ENCODE peak calls at places on chromosomes 1 and 21, in ten cellular contexts. One of them, this sample, is unnamed.

GRCh38 chr1:217881131-217881543 is 250.0 kb downstream of the SPATA17 start:
- DNase-seq in body of pancreas: no peak
- DNase-seq in NT2/D1: no peak
- DNase-seq in epithelial cell of esophagus: no peak
- DNase-seq in neural progenitor cell: no peak
- DNase-seq in astrocyte of the spinal cord: no peak
- DNase-seq in MM.1S: no peak
- DNase-seq in adipocyte: peak
- DNase-seq in effector memory CD4-positive, alpha-beta T cell: no peak
- DNase-seq in naive thymus-derived CD4-positive, alpha-beta T cell: no peak
- DNase-seq in this sample: peak

GRCh38 chr1:108000620-108001105 is 35.7 kb upstream of the VAV3 start:
- DNase-seq in NT2/D1: no peak
- DNase-seq in body of pancreas: peak
- DNase-seq in MM.1S: no peak
- DNase-seq in naive thymus-derived CD4-positive, alpha-beta T cell: no peak
- DNase-seq in adipocyte: peak
- DNase-seq in epithelial cell of esophagus: peak
- DNase-seq in astrocyte of the spinal cord: peak
- DNase-seq in effector memory CD4-positive, alpha-beta T cell: no peak
- DNase-seq in neural progenitor cell: no peak
- DNase-seq in this sample: peak

GRCh38 chr1:185156321-185156853 is 366 bp downstream of the TRMT1L start:
- DNase-seq in NT2/D1: no peak
- DNase-seq in epithelial cell of esophagus: peak
- DNase-seq in effector memory CD4-positive, alpha-beta T cell: no peak
- DNase-seq in body of pancreas: no peak
- DNase-seq in adipocyte: no peak
- DNase-seq in naive thymus-derived CD4-positive, alpha-beta T cell: no peak
- DNase-seq in MM.1S: peak
- DNase-seq in neural progenitor cell: no peak
- DNase-seq in astrocyte of the spinal cord: no peak
- DNase-seq in this sample: peak

GRCh38 chr1:234763910-234764309 is 153.9 kb upstream of the IRF2BP2 start:
- DNase-seq in naive thymus-derived CD4-positive, alpha-beta T cell: no peak
- DNase-seq in effector memory CD4-positive, alpha-beta T cell: no peak
- DNase-seq in NT2/D1: no peak
- DNase-seq in astrocyte of the spinal cord: no peak
- DNase-seq in MM.1S: peak
- DNase-seq in body of pancreas: no peak
- DNase-seq in epithelial cell of esophagus: no peak
- DNase-seq in adipocyte: no peak
- DNase-seq in neural progenitor cell: no peak
- DNase-seq in this sample: no peak

GRCh38 chr1:24155011-24155782 is 12.3 kb upstream of the IL22RA1 start:
- DNase-seq in body of pancreas: peak
- DNase-seq in epithelial cell of esophagus: peak
- DNase-seq in MM.1S: no peak
- DNase-seq in neural progenitor cell: peak
- DNase-seq in astrocyte of the spinal cord: no peak
- DNase-seq in effector memory CD4-positive, alpha-beta T cell: no peak
- DNase-seq in naive thymus-derived CD4-positive, alpha-beta T cell: no peak
- DNase-seq in NT2/D1: no peak
- DNase-seq in adipocyte: no peak
- DNase-seq in this sample: no peak

GRCh38 chr21:31220567-31220966 is 123.5 kb downstream of the TIAM1 start:
- DNase-seq in NT2/D1: no peak
- DNase-seq in MM.1S: no peak
- DNase-seq in adipocyte: peak
- DNase-seq in naive thymus-derived CD4-positive, alpha-beta T cell: no peak
- DNase-seq in astrocyte of the spinal cord: peak
- DNase-seq in epithelial cell of esophagus: peak
- DNase-seq in effector memory CD4-positive, alpha-beta T cell: no peak
- DNase-seq in neural progenitor cell: peak
- DNase-seq in body of pancreas: no peak
- DNase-seq in this sample: peak

GRCh38 chr1:158107926-158108325 is 72.8 kb upstream of the CD1D start:
- DNase-seq in effector memory CD4-positive, alpha-beta T cell: no peak
- DNase-seq in MM.1S: no peak
- DNase-seq in adipocyte: no peak
- DNase-seq in NT2/D1: no peak
- DNase-seq in body of pancreas: no peak
- DNase-seq in naive thymus-derived CD4-positive, alpha-beta T cell: no peak
- DNase-seq in epithelial cell of esophagus: no peak
- DNase-seq in astrocyte of the spinal cord: no peak
- DNase-seq in neural progenitor cell: no peak
- DNase-seq in this sample: no peak

GRCh38 chr1:32215629-32216505 is 6.3 kb downstream of the TMEM234 start:
- DNase-seq in neural progenitor cell: peak
- DNase-seq in epithelial cell of esophagus: peak
- DNase-seq in naive thymus-derived CD4-positive, alpha-beta T cell: peak
- DNase-seq in adipocyte: peak
- DNase-seq in MM.1S: peak
- DNase-seq in effector memory CD4-positive, alpha-beta T cell: peak
- DNase-seq in NT2/D1: peak
- DNase-seq in astrocyte of the spinal cord: peak
- DNase-seq in body of pancreas: peak
- DNase-seq in this sample: peak

GRCh38 chr21:14874379-14874778 is 190.4 kb downstream of the NRIP1 start:
- DNase-seq in adipocyte: no peak
- DNase-seq in effector memory CD4-positive, alpha-beta T cell: no peak
- DNase-seq in epithelial cell of esophagus: peak
- DNase-seq in naive thymus-derived CD4-positive, alpha-beta T cell: no peak
- DNase-seq in astrocyte of the spinal cord: no peak
- DNase-seq in body of pancreas: no peak
- DNase-seq in MM.1S: no peak
- DNase-seq in neural progenitor cell: no peak
- DNase-seq in NT2/D1: no peak
- DNase-seq in this sample: no peak

GRCh38 chr21:14871861-14872260 is 192.9 kb downstream of the NRIP1 start:
- DNase-seq in NT2/D1: no peak
- DNase-seq in adipocyte: no peak
- DNase-seq in effector memory CD4-positive, alpha-beta T cell: no peak
- DNase-seq in neural progenitor cell: no peak
- DNase-seq in body of pancreas: no peak
- DNase-seq in naive thymus-derived CD4-positive, alpha-beta T cell: no peak
- DNase-seq in astrocyte of the spinal cord: no peak
- DNase-seq in epithelial cell of esophagus: no peak
- DNase-seq in MM.1S: no peak
- DNase-seq in this sample: no peak

GRCh38 chr21:14866859-14867560 is 197.8 kb downstream of the NRIP1 start:
- DNase-seq in neural progenitor cell: no peak
- DNase-seq in MM.1S: no peak
- DNase-seq in epithelial cell of esophagus: peak
- DNase-seq in NT2/D1: no peak
- DNase-seq in astrocyte of the spinal cord: no peak
- DNase-seq in adipocyte: peak
- DNase-seq in naive thymus-derived CD4-positive, alpha-beta T cell: no peak
- DNase-seq in effector memory CD4-positive, alpha-beta T cell: no peak
- DNase-seq in body of pancreas: no peak
- DNase-seq in this sample: no peak

GRCh38 chr21:14869984-14870840 is 194.6 kb downstream of the NRIP1 start:
- DNase-seq in naive thymus-derived CD4-positive, alpha-beta T cell: no peak
- DNase-seq in adipocyte: no peak
- DNase-seq in NT2/D1: no peak
- DNase-seq in neural progenitor cell: no peak
- DNase-seq in effector memory CD4-positive, alpha-beta T cell: no peak
- DNase-seq in astrocyte of the spinal cord: no peak
- DNase-seq in MM.1S: no peak
- DNase-seq in body of pancreas: no peak
- DNase-seq in epithelial cell of esophagus: peak
- DNase-seq in this sample: no peak

DNA sequence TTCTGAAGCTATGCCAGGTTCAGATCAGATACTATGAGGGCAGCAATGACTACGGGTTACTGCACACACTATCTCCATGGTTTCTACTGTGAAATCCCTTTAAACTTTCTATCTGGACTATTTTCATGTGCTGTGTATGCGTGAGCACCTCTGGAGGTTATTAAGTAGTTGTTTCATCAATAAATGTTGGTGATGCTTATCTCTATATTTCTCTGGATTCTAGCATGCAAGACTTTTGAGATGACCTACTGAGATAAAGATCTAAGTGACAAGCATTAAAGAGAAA is 194.0 kb downstream of the NRIP1 start:
- DNase-seq in effector memory CD4-positive, alpha-beta T cell: no peak
- DNase-seq in neural progenitor cell: no peak
- DNase-seq in adipocyte: no peak
- DNase-seq in epithelial cell of esophagus: no peak
- DNase-seq in naive thymus-derived CD4-positive, alpha-beta T cell: no peak
- DNase-seq in astrocyte of the spinal cord: no peak
- DNase-seq in NT2/D1: no peak
- DNase-seq in body of pancreas: no peak
- DNase-seq in MM.1S: no peak
- DNase-seq in this sample: no peak
- H3K4me3 ChIP-seq in effector memory CD4-positive, alpha-beta T cell: no peak
- H3K4me3 ChIP-seq in neural progenitor cell: no peak
- H3K4me3 ChIP-seq in adipocyte: no peak
- H3K4me3 ChIP-seq in epithelial cell of esophagus: no peak
- H3K4me3 ChIP-seq in naive thymus-derived CD4-positive, alpha-beta T cell: no peak
- H3K4me3 ChIP-seq in astrocyte of the spinal cord: no peak
- H3K4me3 ChIP-seq in NT2/D1: no peak
- H3K4me3 ChIP-seq in body of pancreas: no peak
- H3K4me3 ChIP-seq in MM.1S: no peak
- H3K4me3 ChIP-seq in this sample: no peak

DNA sequence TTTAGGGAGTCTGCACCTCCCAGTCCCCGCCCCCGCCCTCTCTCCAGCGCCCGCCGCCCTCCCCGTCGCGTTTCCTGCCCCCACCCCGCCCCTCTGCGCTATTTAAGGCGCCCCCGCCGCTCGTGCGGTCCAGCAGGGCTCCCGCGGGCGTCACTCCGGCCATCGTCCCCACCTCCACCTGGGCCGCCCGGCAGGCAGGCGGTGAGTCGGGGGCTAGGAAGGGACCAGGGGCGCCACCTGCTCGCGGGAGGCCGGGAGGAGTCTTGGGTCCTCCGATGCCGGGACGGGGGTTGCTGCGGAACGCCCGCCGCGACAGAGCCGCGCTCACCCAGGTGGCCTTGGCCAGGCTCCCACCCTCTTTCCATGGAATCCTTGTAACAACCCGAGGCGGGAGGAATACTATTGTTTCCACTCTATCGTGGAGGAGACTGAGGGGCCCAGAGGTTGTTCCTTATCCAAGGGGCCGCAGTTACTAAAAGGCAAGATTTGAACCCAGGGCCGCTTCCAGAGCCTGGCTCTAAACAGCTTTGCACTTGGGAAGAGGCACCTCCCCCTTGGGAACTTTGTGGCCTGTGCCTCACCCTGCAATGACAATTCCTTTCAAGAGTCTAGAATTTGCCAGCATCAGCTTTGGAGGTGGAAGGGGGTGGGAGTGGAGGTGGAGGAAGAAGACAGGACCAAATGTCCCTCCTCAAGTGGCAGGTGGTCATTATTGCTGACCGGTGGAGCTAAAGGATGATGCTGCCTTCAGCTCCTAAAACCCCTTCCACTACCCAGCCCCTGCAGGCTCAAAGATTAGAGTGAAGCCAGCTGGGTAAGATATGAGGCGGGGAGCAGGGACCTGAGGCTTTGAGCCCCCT is at the start of gene GJA4:
- DNase-seq in epithelial cell of esophagus: no peak
- DNase-seq in MM.1S: no peak
- DNase-seq in astrocyte of the spinal cord: no peak
- DNase-seq in naive thymus-derived CD4-positive, alpha-beta T cell: no peak
- DNase-seq in effector memory CD4-positive, alpha-beta T cell: no peak
- DNase-seq in neural progenitor cell: peak
- DNase-seq in NT2/D1: no peak
- DNase-seq in body of pancreas: no peak
- DNase-seq in adipocyte: no peak
- DNase-seq in this sample: no peak
- H3K4me3 ChIP-seq in epithelial cell of esophagus: no peak
- H3K4me3 ChIP-seq in MM.1S: no peak
- H3K4me3 ChIP-seq in astrocyte of the spinal cord: no peak
- H3K4me3 ChIP-seq in naive thymus-derived CD4-positive, alpha-beta T cell: no peak
- H3K4me3 ChIP-seq in effector memory CD4-positive, alpha-beta T cell: peak
- H3K4me3 ChIP-seq in neural progenitor cell: peak
- H3K4me3 ChIP-seq in NT2/D1: no peak
- H3K4me3 ChIP-seq in body of pancreas: no peak
- H3K4me3 ChIP-seq in adipocyte: no peak
- H3K4me3 ChIP-seq in this sample: peak

GRCh38 chr1:64507897-64508296 is 38.0 kb downstream of the CACHD1 start:
- DNase-seq in effector memory CD4-positive, alpha-beta T cell: no peak
- DNase-seq in NT2/D1: no peak
- DNase-seq in astrocyte of the spinal cord: no peak
- DNase-seq in naive thymus-derived CD4-positive, alpha-beta T cell: no peak
- DNase-seq in adipocyte: no peak
- DNase-seq in neural progenitor cell: no peak
- DNase-seq in body of pancreas: no peak
- DNase-seq in epithelial cell of esophagus: no peak
- DNase-seq in MM.1S: no peak
- DNase-seq in this sample: no peak

GRCh38 chr1:64502924-64503323 is 33.0 kb downstream of the CACHD1 start:
- DNase-seq in NT2/D1: no peak
- DNase-seq in adipocyte: no peak
- DNase-seq in neural progenitor cell: no peak
- DNase-seq in effector memory CD4-positive, alpha-beta T cell: no peak
- DNase-seq in naive thymus-derived CD4-positive, alpha-beta T cell: no peak
- DNase-seq in body of pancreas: no peak
- DNase-seq in MM.1S: no peak
- DNase-seq in astrocyte of the spinal cord: no peak
- DNase-seq in epithelial cell of esophagus: no peak
- DNase-seq in this sample: no peak

GRCh38 chr1:64505944-64506658 is 36.2 kb downstream of the CACHD1 start:
- DNase-seq in adipocyte: no peak
- DNase-seq in effector memory CD4-positive, alpha-beta T cell: no peak
- DNase-seq in astrocyte of the spinal cord: no peak
- DNase-seq in body of pancreas: peak
- DNase-seq in naive thymus-derived CD4-positive, alpha-beta T cell: peak
- DNase-seq in neural progenitor cell: no peak
- DNase-seq in MM.1S: no peak
- DNase-seq in NT2/D1: no peak
- DNase-seq in epithelial cell of esophagus: peak
- DNase-seq in this sample: no peak

GRCh38 chr1:64508521-64509096 is 38.7 kb downstream of the CACHD1 start:
- DNase-seq in naive thymus-derived CD4-positive, alpha-beta T cell: no peak
- DNase-seq in neural progenitor cell: peak
- DNase-seq in body of pancreas: no peak
- DNase-seq in NT2/D1: no peak
- DNase-seq in MM.1S: no peak
- DNase-seq in astrocyte of the spinal cord: no peak
- DNase-seq in effector memory CD4-positive, alpha-beta T cell: no peak
- DNase-seq in adipocyte: no peak
- DNase-seq in epithelial cell of esophagus: no peak
- DNase-seq in this sample: no peak

DNA sequence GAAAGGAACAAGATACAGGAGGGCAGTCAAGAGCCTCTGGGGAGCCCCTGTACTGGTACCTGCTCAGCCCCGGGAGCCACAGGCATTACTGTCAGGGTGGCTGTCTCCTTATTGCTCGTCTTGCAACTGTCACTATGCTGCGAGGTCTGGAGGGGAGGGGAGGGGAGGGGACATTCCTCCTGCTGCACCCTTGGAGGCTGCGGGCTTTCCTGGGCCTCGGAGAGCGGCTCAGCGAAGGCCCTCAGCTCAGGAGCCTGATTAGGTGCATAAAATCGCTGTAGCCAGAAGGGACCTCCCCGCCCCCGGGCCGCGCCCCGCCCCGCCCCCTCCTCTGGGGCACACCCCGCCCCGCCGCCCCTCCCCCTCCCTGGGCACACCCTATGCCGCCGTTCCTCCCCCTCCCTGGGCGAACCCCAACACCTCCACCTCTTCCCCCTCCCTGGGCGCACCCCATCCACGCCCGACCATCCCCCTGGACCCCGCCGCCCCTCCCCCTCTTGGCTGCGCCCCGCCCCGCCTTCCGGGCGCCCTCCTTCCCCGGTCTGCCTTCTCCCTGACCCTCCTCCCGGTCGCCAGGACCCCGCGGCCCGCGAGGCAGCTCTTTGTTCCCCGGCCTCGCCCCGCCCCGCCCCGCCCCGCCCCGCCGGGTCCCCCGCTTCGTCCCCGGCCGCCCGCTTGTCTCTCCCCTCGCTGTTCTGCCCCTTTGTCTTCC is 35.5 kb downstream of the CACHD1 start:
- DNase-seq in body of pancreas: peak
- DNase-seq in epithelial cell of esophagus: no peak
- DNase-seq in naive thymus-derived CD4-positive, alpha-beta T cell: peak
- DNase-seq in neural progenitor cell: peak
- DNase-seq in NT2/D1: peak
- DNase-seq in effector memory CD4-positive, alpha-beta T cell: no peak
- DNase-seq in adipocyte: no peak
- DNase-seq in MM.1S: peak
- DNase-seq in astrocyte of the spinal cord: no peak
- DNase-seq in this sample: no peak
- H3K4me3 ChIP-seq in body of pancreas: no peak
- H3K4me3 ChIP-seq in epithelial cell of esophagus: peak
- H3K4me3 ChIP-seq in naive thymus-derived CD4-positive, alpha-beta T cell: peak
- H3K4me3 ChIP-seq in neural progenitor cell: peak
- H3K4me3 ChIP-seq in NT2/D1: peak
- H3K4me3 ChIP-seq in effector memory CD4-positive, alpha-beta T cell: peak
- H3K4me3 ChIP-seq in adipocyte: peak
- H3K4me3 ChIP-seq in MM.1S: peak
- H3K4me3 ChIP-seq in astrocyte of the spinal cord: peak
- H3K4me3 ChIP-seq in this sample: peak

DNA sequence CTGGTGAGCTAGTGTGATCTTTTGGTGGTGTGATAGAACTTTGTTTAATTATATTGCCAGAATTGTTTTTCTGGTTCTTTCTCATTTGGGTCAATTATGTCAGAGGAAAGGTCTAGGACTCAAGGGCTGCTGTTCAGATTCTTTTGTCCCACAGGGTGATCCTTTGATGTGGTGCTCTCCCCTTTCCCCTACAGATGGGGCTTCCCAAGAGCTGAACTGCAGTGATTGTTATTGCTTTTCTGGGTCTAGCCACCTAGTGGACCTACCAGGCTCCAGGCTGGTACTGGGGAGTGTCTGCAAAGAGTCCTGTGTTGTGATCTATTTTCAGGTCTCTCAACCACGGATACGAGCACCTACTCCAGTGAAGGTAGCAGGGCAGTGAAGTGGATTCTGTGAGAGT is 25.9 kb upstream of the CD84 start:
- DNase-seq in neural progenitor cell: no peak
- DNase-seq in MM.1S: no peak
- DNase-seq in adipocyte: no peak
- DNase-seq in naive thymus-derived CD4-positive, alpha-beta T cell: no peak
- DNase-seq in effector memory CD4-positive, alpha-beta T cell: no peak
- DNase-seq in NT2/D1: no peak
- DNase-seq in astrocyte of the spinal cord: no peak
- DNase-seq in body of pancreas: no peak
- DNase-seq in epithelial cell of esophagus: no peak
- DNase-seq in this sample: no peak
- H3K4me3 ChIP-seq in neural progenitor cell: no peak
- H3K4me3 ChIP-seq in MM.1S: no peak
- H3K4me3 ChIP-seq in adipocyte: no peak
- H3K4me3 ChIP-seq in naive thymus-derived CD4-positive, alpha-beta T cell: no peak
- H3K4me3 ChIP-seq in effector memory CD4-positive, alpha-beta T cell: no peak
- H3K4me3 ChIP-seq in NT2/D1: no peak
- H3K4me3 ChIP-seq in astrocyte of the spinal cord: no peak
- H3K4me3 ChIP-seq in body of pancreas: no peak
- H3K4me3 ChIP-seq in epithelial cell of esophagus: no peak
- H3K4me3 ChIP-seq in this sample: no peak

This sample was measured in fibroblast of pulmonary artery.